ENCODE peak calls at places on chromosomes 16 and 17, in eight cellular contexts. O is IMR-90, M is GM23248, N is OCI-LY7, Z is GM23338, Q is GM12878, D is mammary epithelial cell, K is PC-9. A is an unnamed sample.

GRCh38 chr17:2580641-2581040 is 12.8 kb upstream of the PAFAH1B1 start:
- DNase-seq in O (no peak), M (peak; percentile 30), N (no peak), Z (no peak), Q (no peak), D (no peak), K (no peak), A (no peak)

GRCh38 chr17:21218101-21218500 is 4.1 kb upstream of the TMEM11 start:
- DNase-seq in O (no peak), M (peak; percentile 41), N (no peak), Z (peak; percentile 79), Q (no peak), D (no peak), K (no peak), A (no peak)

GRCh38 chr17:75498726-75499213 is 16.6 kb downstream of the CASKIN2 start:
- DNase-seq in O (no peak), M (no peak), N (no peak), Z (peak; percentile 47), Q (no peak), D (no peak), K (no peak), A (no peak)

GRCh38 chr16:10976663-10977062 is 32.3 kb downstream of the CLEC16A start:
- DNase-seq in O (no peak), M (no peak), N (no peak), Z (no peak), Q (no peak), D (no peak), K (no peak), A (no peak)

GRCh38 chr17:67655478-67656148 is 62.1 kb upstream of the NOL11 start:
- DNase-seq in O (no peak), M (no peak), N (no peak), Z (no peak), Q (no peak), D (no peak), K (no peak), A (no peak)

GRCh38 chr17:35790826-35791225 is 4.6 kb downstream of the MMP28 start:
- DNase-seq in O (no peak), M (no peak), N (no peak), Z (no peak), Q (no peak), D (peak; percentile 69), K (no peak), A (no peak)

GRCh38 chr17:38867179-38867994 is 2.5 kb upstream of the LASP1 start:
- DNase-seq in O (peak; percentile 68), M (peak; percentile 75), N (peak; percentile 80), Z (peak; percentile 79), Q (peak; percentile 73), D (peak; percentile 54), K (peak; percentile 70), A (peak; percentile 74)

GRCh38 chr16:75550211-75550662 is 5.8 kb downstream of the TMEM231 start:
- DNase-seq in O (peak; percentile 43), M (peak; percentile 49), N (peak; percentile 54), Z (peak; percentile 89), Q (peak; percentile 69), D (peak; percentile 88), K (no peak), A (peak; percentile 39)

GRCh38 chr17:74182041-74182783 is 21.3 kb upstream of the RPL38 start:
- DNase-seq in O (no peak), M (no peak), N (no peak), Z (no peak), Q (no peak), D (no peak), K (no peak), A (no peak)

GRCh38 chr16:62644030-62644812 is 608.0 kb upstream of the CDH8 start:
- DNase-seq in O (no peak), M (no peak), N (no peak), Z (no peak), Q (no peak), D (no peak), K (no peak), A (no peak)

GRCh38 chr17:50687200-50688066 is 20.3 kb downstream of the ANKRD40 start:
- DNase-seq in O (no peak), M (peak; percentile 55), N (no peak), Z (peak; percentile 56), Q (no peak), D (no peak), K (no peak), A (no peak)

GRCh38 chr16:813204-813915 is 12.8 kb upstream of the GNG13 start:
- DNase-seq in O (peak; percentile 8), M (peak; percentile 72), N (peak; percentile 44), Z (peak; percentile 87), Q (no peak), D (no peak), K (peak; percentile 40), A (no peak)

DNA sequence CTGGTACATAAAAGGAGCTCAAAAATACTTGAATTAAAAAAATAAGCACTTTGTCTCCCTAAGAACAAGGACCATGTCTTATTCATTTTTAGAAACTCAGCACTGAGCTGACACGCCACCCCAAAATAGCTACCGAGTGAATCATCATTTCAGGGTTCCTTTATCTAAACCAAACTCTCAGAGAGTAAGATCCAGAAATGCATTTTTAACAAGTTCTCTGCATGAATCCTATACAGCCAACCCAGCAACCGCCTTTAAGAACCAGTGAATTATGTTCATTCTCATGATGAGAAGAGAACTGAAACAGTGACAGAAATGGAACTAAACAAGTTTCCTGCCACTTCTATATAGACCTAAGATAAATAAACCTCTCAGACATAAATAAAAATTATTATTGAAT is 8.7 kb downstream of the C16orf87 start:
- DNase-seq in O (peak; percentile 91), M (peak; percentile 65), N (no peak), Z (no peak), Q (peak; percentile 57), D (peak; percentile 46), K (no peak), A (peak; percentile 28)
- H2AFZ ChIP-seq in O (no peak overlapping the region), M (no peak overlapping the region), N (no peak overlapping the region), Z (no peak overlapping the region), Q (no peak overlapping the region), D (no peak overlapping the region), K (no peak overlapping the region), A (no peak overlapping the region)

GRCh38 chr16:52499061-52499460 is 47.9 kb downstream of the TOX3 start:
- DNase-seq in O (no peak), M (no peak), N (no peak), Z (peak; percentile 28), Q (no peak), D (no peak), K (no peak), A (no peak)
- H2AFZ ChIP-seq in O (no peak overlapping the region), M (no peak overlapping the region), N (no peak overlapping the region), Z (no peak overlapping the region), Q (no peak overlapping the region), D (no peak overlapping the region), K (no peak overlapping the region), A (no peak overlapping the region)

GRCh38 chr16:87924041-87924851 is 12.1 kb downstream of the CA5A start:
- DNase-seq in O (no peak), M (no peak), N (no peak), Z (no peak), Q (peak; percentile 16), D (peak; percentile 56), K (no peak), A (no peak)
- H2AFZ ChIP-seq in O (no peak overlapping the region), M (no peak overlapping the region), N (no peak overlapping the region), Z (peak overlapping the region; percentile 76), Q (peak overlapping the region; percentile 79), D (peak overlapping the region; percentile 84), K (no peak overlapping the region), A (no peak overlapping the region)

GRCh38 chr17:22671110-22671509 is 978.8 kb downstream of the KCNJ18 start:
- DNase-seq in O (no peak), M (no peak), N (no peak), Z (no peak), Q (no peak), D (no peak), K (no peak), A (no peak)

GRCh38 chr17:22669721-22670120 is 977.4 kb downstream of the KCNJ18 start:
- DNase-seq in O (no peak), M (peak; percentile 46), N (no peak), Z (no peak), Q (no peak), D (peak; percentile 1), K (no peak), A (no peak)
- H2AFZ ChIP-seq in O (no peak overlapping the region), M (no peak overlapping the region), N (no peak overlapping the region), Z (no peak overlapping the region), Q (no peak overlapping the region), D (no peak overlapping the region), K (no peak overlapping the region), A (no peak overlapping the region)